ENCODE peak calls at places on chromosome 11, in seven cellular contexts. O, G, X, L, M, H and B are unnamed samples.

GRCh38 chr11:45806937-45807791 is 2.2 kb downstream of the SLC35C1 start:
- DNase-seq in O (no peak), G (no peak), X (no peak), L (no peak), M (no peak), H (no peak), B (no peak)

GRCh38 chr11:844693-845644 is 2.3 kb downstream of the TSPAN4 start:
- DNase-seq in O (peak; percentile 95), G (no peak), X (no peak), L (peak; percentile 84), M (peak; percentile 80), H (no peak), B (peak; percentile 25)

GRCh38 chr11:121566279-121567168 is 113.8 kb upstream of the SORL1-AS1 start:
- DNase-seq in O (no peak), G (no peak), X (no peak), L (no peak), M (no peak), H (no peak), B (no peak)

GRCh38 chr11:116519499-116519898 is 253.3 kb downstream of the BUD13 start:
- DNase-seq in O (no peak), G (no peak), X (no peak), L (no peak), M (no peak), H (peak; percentile 61), B (no peak)

GRCh38 chr11:14644396-14645246 is 1.0 kb downstream of the PDE3B start:
- DNase-seq in O (peak; percentile 30), G (peak; percentile 33), X (no peak), L (peak; percentile 25), M (no peak), H (peak; percentile 52), B (peak; percentile 18)

GRCh38 chr11:85947431-85948272 is 92.5 kb downstream of the CCDC83 start:
- DNase-seq in O (peak; percentile 96), G (no peak), X (no peak), L (peak; percentile 90), M (peak; percentile 51), H (peak; percentile 50), B (no peak)

GRCh38 chr11:13114566-13115465 is 105.7 kb downstream of the RASSF10 start:
- DNase-seq in O (peak; percentile 40), G (no peak), X (no peak), L (peak; percentile 58), M (no peak), H (peak; percentile 54), B (no peak)

GRCh38 chr11:40924915-40925314 is 534.5 kb downstream of the LRRC4C start:
- DNase-seq in O (no peak), G (no peak), X (no peak), L (no peak), M (no peak), H (no peak), B (no peak)

GRCh38 chr11:112016088-112016764 is 9.0 kb upstream of the DLAT start:
- DNase-seq in O (peak; percentile 16), G (no peak), X (no peak), L (no peak), M (no peak), H (peak; percentile 86), B (no peak)

GRCh38 chr11:71463331-71464211 is 10.6 kb downstream of the NADSYN1 start:
- DNase-seq in O (no peak), G (no peak), X (no peak), L (no peak), M (no peak), H (no peak), B (no peak)

GRCh38 chr11:66871521-66871901 is 14.6 kb downstream of the LRFN4 start:
- DNase-seq in O (no peak), G (no peak), X (no peak), L (no peak), M (no peak), H (no peak), B (no peak)

GRCh38 chr11:441418-442274 is at the start of gene ANO9:
- DNase-seq in O (peak; percentile 9), G (peak; percentile 56), X (no peak), L (peak; percentile 71), M (peak; percentile 44), H (peak; percentile 80), B (peak; percentile 51)

GRCh38 chr11:117851091-117851490 is 25.4 kb downstream of the FXYD6 start:
- DNase-seq in O (no peak), G (no peak), X (no peak), L (no peak), M (no peak), H (peak; percentile 25), B (no peak)

GRCh38 chr11:17672469-17672868 is 46.9 kb upstream of the MYOD1 start:
- DNase-seq in O (no peak), G (no peak), X (no peak), L (no peak), M (no peak), H (no peak), B (no peak)

GRCh38 chr11:79019981-79020380 is 420.8 kb downstream of the TENM4 start:
- DNase-seq in O (no peak), G (no peak), X (no peak), L (no peak), M (no peak), H (no peak), B (no peak)

GRCh38 chr11:45248501-45249011 is 37.6 kb downstream of the SYT13 start:
- DNase-seq in O (no peak), G (no peak), X (no peak), L (no peak), M (no peak), H (no peak), B (no peak)

GRCh38 chr11:13772223-13773046 is 104.0 kb downstream of the FAR1 start:
- DNase-seq in O (peak; percentile 83), G (no peak), X (peak; percentile 48), L (peak; percentile 79), M (peak; percentile 23), H (peak; percentile 74), B (no peak)

GRCh38 chr11:24760681-24761080 is 263.8 kb downstream of the LUZP2 start:
- DNase-seq in O (no peak), G (no peak), X (peak; percentile 48), L (peak; percentile 77), M (no peak), H (no peak), B (no peak)

GRCh38 chr11:33452806-33453205 is 195.6 kb downstream of the HIPK3 start:
- DNase-seq in O (peak; percentile 66), G (no peak), X (peak; percentile 76), L (peak; percentile 73), M (no peak), H (no peak), B (no peak)